ENCODE peak calls at places on chromosomes 7 and 10, in nine cellular contexts. V, L, W, N, D, U, T, I and P are unnamed samples.

GRCh38 chr10:52451817-52452216 is 137.7 kb downstream of the DKK1 start:
- DNase-seq in V (peak; percentile 34), L (no peak), W (no peak), N (no peak), D (no peak), U (peak; percentile 75), T (peak; percentile 98), I (no peak), P (peak; percentile 63)

GRCh38 chr7:88888684-88889083 is 93.1 kb upstream of the TEX47 start:
- DNase-seq in V (no peak), L (no peak), W (no peak), N (no peak), D (no peak), U (no peak), T (no peak), I (no peak), P (no peak)

GRCh38 chr7:10212664-10213063 is 761.0 kb upstream of the PHF14 start:
- DNase-seq in V (peak; percentile 45), L (no peak), W (no peak), N (no peak), D (no peak), U (no peak), T (no peak), I (no peak), P (no peak)

GRCh38 chr10:98242823-98243222 is 25.2 kb downstream of the LOXL4 start:
- DNase-seq in V (peak; percentile 36), L (no peak), W (no peak), N (no peak), D (no peak), U (peak; percentile 19), T (no peak), I (no peak), P (no peak)

GRCh38 chr7:43729924-43730248 is 563 bp upstream of the COA1 start:
- DNase-seq in V (no peak), L (no peak), W (no peak), N (no peak), D (no peak), U (no peak), T (no peak), I (no peak), P (no peak)

GRCh38 chr7:100720320-100720644 is at the start of gene EPO:
- DNase-seq in V (no peak), L (no peak), W (no peak), N (no peak), D (no peak), U (no peak), T (no peak), I (no peak), P (no peak)

GRCh38 chr7:104978460-104978859 is 35.5 kb upstream of the KMT2E start:
- DNase-seq in V (no peak), L (no peak), W (no peak), N (no peak), D (no peak), U (no peak), T (no peak), I (no peak), P (no peak)

GRCh38 chr7:13467111-13467547 is 522.3 kb downstream of the ETV1 start:
- DNase-seq in V (no peak), L (no peak), W (no peak), N (no peak), D (no peak), U (no peak), T (no peak), I (no peak), P (no peak)

GRCh38 chr10:104406715-104407517 is 53.3 kb downstream of the CFAP58 start:
- DNase-seq in V (peak; percentile 57), L (no peak), W (no peak), N (no peak), D (no peak), U (peak; percentile 35), T (peak; percentile 41), I (no peak), P (no peak)

GRCh38 chr10:58641708-58642107 is 129.0 kb downstream of the BICC1 start:
- DNase-seq in V (peak; percentile 95), L (no peak), W (no peak), N (no peak), D (no peak), U (no peak), T (no peak), I (no peak), P (no peak)

GRCh38 chr10:70145666-70146488 is 623 bp downstream of the TYSND1 start:
- DNase-seq in V (peak; percentile 64), L (peak; percentile 82), W (peak; percentile 69), N (peak; percentile 64), D (peak; percentile 83), U (peak; percentile 69), T (peak; percentile 58), I (peak; percentile 86), P (peak; percentile 69)

GRCh38 chr7:114931656-114932011 is 9.7 kb downstream of the MDFIC start:
- DNase-seq in V (no peak), L (no peak), W (peak; percentile 24), N (no peak), D (no peak), U (no peak), T (no peak), I (no peak), P (no peak)

GRCh38 chr7:77540402-77540822 is 3.3 kb downstream of the PTPN12 start:
- DNase-seq in V (no peak), L (no peak), W (no peak), N (no peak), D (no peak), U (no peak), T (peak; percentile 53), I (no peak), P (no peak)

GRCh38 chr7:84700563-84701370 is 486.1 kb downstream of the SEMA3D start:
- DNase-seq in V (peak; percentile 17), L (no peak), W (no peak), N (no peak), D (no peak), U (no peak), T (no peak), I (no peak), P (no peak)

GRCh38 chr10:77317221-77317620 is 320.4 kb downstream of the KCNMA1 start:
- DNase-seq in V (peak; percentile 62), L (no peak), W (no peak), N (no peak), D (no peak), U (no peak), T (no peak), I (no peak), P (no peak)

GRCh38 chr7:114104035-114104434 is 185.2 kb upstream of the PPP1R3A start:
- DNase-seq in V (peak; percentile 65), L (no peak), W (no peak), N (no peak), D (no peak), U (no peak), T (no peak), I (no peak), P (no peak)

GRCh38 chr7:128738570-128739047 is 550 bp upstream of the CALU start:
- DNase-seq in V (no peak), L (no peak), W (peak; percentile 6), N (no peak), D (no peak), U (no peak), T (no peak), I (no peak), P (no peak)
- H3K4me1 ChIP-seq in V (peaks cover 14% of the 10 kb centered on the region), L (peaks cover 43% of the 10 kb centered on the region), W (peaks cover 18% of the 10 kb centered on the region), N (peaks cover 45% of the 10 kb centered on the region), D (peaks cover 37% of the 10 kb centered on the region), U (peaks cover 43% of the 10 kb centered on the region), T (peaks cover 41% of the 10 kb centered on the region), I (peaks cover 25% of the 10 kb centered on the region), P (peaks cover 48% of the 10 kb centered on the region)

GRCh38 chr7:158309844-158310763 is 277.5 kb downstream of the PTPRN2 start:
- DNase-seq in V (no peak), L (no peak), W (no peak), N (peak; percentile 28), D (no peak), U (no peak), T (no peak), I (no peak), P (no peak)
- H3K9me3 ChIP-seq in V (peaks cover 2% of the 10 kb centered on the region), L (peaks cover 22% of the 10 kb centered on the region), W (no peaks in the 10 kb centered on the region), N (peaks cover 11% of the 10 kb centered on the region), D (peaks cover 9% of the 10 kb centered on the region), U (peaks cover 7% of the 10 kb centered on the region), T (peaks cover 4% of the 10 kb centered on the region), I (peaks cover 10% of the 10 kb centered on the region), P (peaks cover 13% of the 10 kb centered on the region)

GRCh38 chr7:40805361-40805760 is 670.6 kb downstream of the SUGCT start:
- DNase-seq in V (peak; percentile 63), L (no peak), W (no peak), N (no peak), D (no peak), U (no peak), T (no peak), I (no peak), P (no peak)

GRCh38 chr7:40808409-40808942 is 673.7 kb downstream of the SUGCT start:
- DNase-seq in V (peak; percentile 96), L (peak; percentile 81), W (no peak), N (no peak), D (no peak), U (peak; percentile 5), T (peak; percentile 92), I (no peak), P (peak; percentile 94)

GRCh38 chr7:40815022-40815421 is 680.2 kb downstream of the SUGCT start:
- DNase-seq in V (no peak), L (no peak), W (no peak), N (no peak), D (no peak), U (no peak), T (no peak), I (no peak), P (no peak)

GRCh38 chr7:40811666-40812065 is 676.9 kb downstream of the SUGCT start:
- DNase-seq in V (no peak), L (no peak), W (no peak), N (no peak), D (no peak), U (no peak), T (no peak), I (no peak), P (no peak)

DNA sequence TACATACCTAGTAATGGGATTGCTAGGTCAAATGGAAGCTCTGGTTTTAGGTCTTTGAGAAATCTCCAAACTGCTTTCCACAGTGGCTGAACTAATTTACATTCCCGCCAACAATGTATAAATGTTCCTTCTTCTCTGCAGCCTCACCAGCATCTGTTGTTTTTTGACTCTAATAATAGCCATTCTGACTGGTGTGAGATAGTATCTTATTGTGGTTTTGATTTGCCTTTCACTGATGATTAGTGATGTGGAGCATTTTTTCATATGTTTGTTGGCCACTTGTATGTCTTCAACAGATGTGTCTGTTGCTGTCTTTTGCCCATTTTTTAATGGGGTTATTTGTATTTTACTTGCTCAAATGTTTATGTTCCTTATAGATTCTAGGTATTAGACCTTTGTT is 675.5 kb downstream of the SUGCT start:
- DNase-seq in V (peak; percentile 66), L (no peak), W (no peak), N (no peak), D (no peak), U (no peak), T (no peak), I (no peak), P (peak; percentile 20)
- H3K4me3 ChIP-seq in V (no peak overlapping the region), L (no peak overlapping the region), W (no peak overlapping the region), N (no peak overlapping the region), D (no peak overlapping the region), U (no peak overlapping the region), T (no peak overlapping the region), I (no peak overlapping the region), P (no peak overlapping the region)

DNA sequence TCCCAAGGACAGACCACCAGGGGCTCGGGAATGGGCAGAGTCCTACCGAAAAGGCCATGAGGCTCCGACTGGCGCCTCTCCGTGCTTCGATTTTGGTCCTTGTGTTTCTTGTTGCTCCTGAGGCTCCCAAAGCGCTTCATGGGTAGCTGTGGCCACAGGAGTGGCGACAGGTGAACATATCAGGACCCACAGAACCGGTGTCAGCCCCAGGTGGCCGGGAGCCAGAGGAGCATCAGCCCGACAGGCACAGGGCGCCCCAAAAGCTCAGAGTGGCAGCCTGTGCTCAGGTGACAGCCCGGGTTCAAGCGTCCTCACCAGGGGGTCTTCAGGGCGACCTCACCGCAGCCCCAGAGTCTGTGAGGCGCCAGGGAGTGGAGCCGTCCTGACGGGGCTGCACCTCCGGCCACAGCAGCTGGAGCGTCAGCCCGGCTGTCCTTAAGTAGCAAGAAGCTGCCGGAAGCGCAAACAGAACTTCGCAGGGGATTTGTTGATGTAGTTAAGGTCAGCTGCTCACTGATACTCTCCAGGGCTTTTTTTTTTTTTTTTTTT is 141.0 kb downstream of the PRKAG2 start:
- DNase-seq in V (no peak), L (no peak), W (no peak), N (no peak), D (no peak), U (no peak), T (no peak), I (no peak), P (no peak)
- H3K4me1 ChIP-seq in V (peaks cover 7% of the 10 kb centered on the region), L (peaks cover 22% of the 10 kb centered on the region), W (no peaks in the 10 kb centered on the region), N (peaks cover 22% of the 10 kb centered on the region), D (peaks cover 15% of the 10 kb centered on the region), U (peaks cover 17% of the 10 kb centered on the region), T (peaks cover 29% of the 10 kb centered on the region), I (peaks cover 14% of the 10 kb centered on the region), P (peaks cover 38% of the 10 kb centered on the region)